ENCODE peak calls at places on chromosomes 3 and 15, in seven cellular contexts. L, H, A, Z, O, W and B are unnamed samples.

GRCh38 chr15:26372712-26373111 is 400.2 kb downstream of the GABRB3 start:
- DNase-seq in L (no peak), H (no peak), A (no peak), Z (no peak), O (no peak), W (no peak), B (no peak)

GRCh38 chr15:39581501-39582285 is 814 bp downstream of the THBS1 start:
- DNase-seq in L (no peak), H (peak), A (peak), Z (no peak), O (peak), W (peak), B (no peak)

GRCh38 chr3:174439621-174440349 is 419.3 kb upstream of the NAALADL2 start:
- DNase-seq in L (no peak), H (peak), A (no peak), Z (no peak), O (peak), W (no peak), B (no peak)

GRCh38 chr3:129413687-129414506 is 14.5 kb downstream of the EFCAB12 start:
- DNase-seq in L (no peak), H (peak), A (peak), Z (no peak), O (no peak), W (no peak), B (no peak)

GRCh38 chr3:58585005-58585786 is 8.0 kb upstream of the FAM107A start:
- DNase-seq in L (peak), H (no peak), A (peak), Z (peak), O (peak), W (peak), B (peak)

GRCh38 chr3:126263971-126264370 is 83.6 kb upstream of the ALDH1L1 start:
- DNase-seq in L (no peak), H (no peak), A (no peak), Z (no peak), O (no peak), W (no peak), B (no peak)

GRCh38 chr3:99651561-99651960 is 13.2 kb downstream of the COL8A1 start:
- DNase-seq in L (no peak), H (no peak), A (no peak), Z (no peak), O (peak), W (no peak), B (peak)

GRCh38 chr15:23565395-23566069 is at the start of gene MKRN3:
- DNase-seq in L (no peak), H (no peak), A (no peak), Z (no peak), O (no peak), W (peak), B (no peak)

GRCh38 chr3:77188210-77188609 is 148.3 kb downstream of the ROBO2 start:
- DNase-seq in L (no peak), H (no peak), A (no peak), Z (no peak), O (no peak), W (no peak), B (no peak)

GRCh38 chr15:31035610-31036009 is 44.2 kb upstream of the MTMR10 start:
- DNase-seq in L (no peak), H (no peak), A (no peak), Z (no peak), O (no peak), W (no peak), B (no peak)

GRCh38 chr15:81336568-81336967 is 12.6 kb upstream of the STARD5 start:
- DNase-seq in L (peak), H (no peak), A (peak), Z (no peak), O (no peak), W (no peak), B (no peak)

GRCh38 chr3:73602171-73602570 is 22.6 kb downstream of the PDZRN3 start:
- DNase-seq in L (no peak), H (peak), A (no peak), Z (no peak), O (no peak), W (no peak), B (no peak)

GRCh38 chr3:193134895-193135294 is 106.1 kb upstream of the PLAAT1 start:
- DNase-seq in L (no peak), H (no peak), A (no peak), Z (no peak), O (no peak), W (no peak), B (no peak)

GRCh38 chr3:76554717-76555116 is 485.2 kb upstream of the ROBO2 start:
- DNase-seq in L (no peak), H (no peak), A (no peak), Z (no peak), O (peak), W (no peak), B (no peak)

GRCh38 chr3:152430223-152431002 is 161.7 kb downstream of the MBNL1 start:
- DNase-seq in L (no peak), H (no peak), A (no peak), Z (no peak), O (no peak), W (no peak), B (no peak)

GRCh38 chr15:100383302-100384107 is 41.7 kb upstream of the ADAMTS17 start:
- DNase-seq in L (peak), H (no peak), A (peak), Z (no peak), O (no peak), W (no peak), B (no peak)

GRCh38 chr15:83200589-83200988 is 7.0 kb downstream of the HDGFL3 start:
- DNase-seq in L (no peak), H (no peak), A (peak), Z (no peak), O (no peak), W (no peak), B (no peak)

GRCh38 chr15:90617171-90617570 is 87.4 kb downstream of the CRTC3 start:
- DNase-seq in L (no peak), H (no peak), A (no peak), Z (no peak), O (no peak), W (no peak), B (no peak)

GRCh38 chr15:90619939-90620338 is 90.2 kb downstream of the CRTC3 start:
- DNase-seq in L (no peak), H (no peak), A (no peak), Z (no peak), O (no peak), W (no peak), B (no peak)

GRCh38 chr15:90617668-90618097 is 88.0 kb downstream of the CRTC3 start:
- DNase-seq in L (no peak), H (no peak), A (no peak), Z (no peak), O (no peak), W (no peak), B (no peak)

GRCh38 chr15:90619468-90619867 is 89.7 kb downstream of the CRTC3 start:
- DNase-seq in L (no peak), H (no peak), A (no peak), Z (no peak), O (no peak), W (no peak), B (no peak)

GRCh38 chr15:90618330-90619136 is 88.8 kb downstream of the CRTC3 start:
- DNase-seq in L (no peak), H (peak), A (no peak), Z (no peak), O (no peak), W (no peak), B (no peak)
- TF ChIP-seq CTCF in L (peak), H (no peak), A (no peak), Z (no peak), O (no peak), W (no peak), B (no peak)

GRCh38 chr3:31449318-31449717 is 83.4 kb upstream of the STT3B start:
- DNase-seq in L (no peak), H (no peak), A (peak), Z (no peak), O (no peak), W (no peak), B (no peak)

GRCh38 chr3:31448882-31449243 is 83.9 kb upstream of the STT3B start:
- DNase-seq in L (no peak), H (no peak), A (no peak), Z (no peak), O (no peak), W (no peak), B (no peak)

GRCh38 chr3:31450345-31450744 is 82.4 kb upstream of the STT3B start:
- DNase-seq in L (no peak), H (no peak), A (no peak), Z (no peak), O (no peak), W (no peak), B (no peak)

GRCh38 chr3:31446411-31446810 is 86.3 kb upstream of the STT3B start:
- DNase-seq in L (no peak), H (no peak), A (no peak), Z (no peak), O (no peak), W (no peak), B (no peak)

GRCh38 chr3:31448035-31448881 is 84.5 kb upstream of the STT3B start:
- DNase-seq in L (peak), H (no peak), A (peak), Z (no peak), O (no peak), W (no peak), B (no peak)
- TF ChIP-seq CTCF in L (peak), H (peak), A (peak), Z (no peak), O (no peak), W (peak), B (no peak)

GRCh38 chr3:163476179-163476578 is 1602.1 kb downstream of the SI start:
- DNase-seq in L (no peak), H (no peak), A (no peak), Z (no peak), O (no peak), W (no peak), B (no peak)
- TF ChIP-seq CTCF in L (peak), H (no peak), A (no peak), Z (no peak), O (no peak), W (peak), B (no peak)

GRCh38 chr15:52163321-52164190 is 27.6 kb downstream of the GNB5 start:
- DNase-seq in L (peak), H (no peak), A (peak), Z (no peak), O (no peak), W (peak), B (no peak)
- TF ChIP-seq CTCF in L (peak), H (peak), A (peak), Z (peak), O (no peak), W (peak), B (no peak)

DNA sequence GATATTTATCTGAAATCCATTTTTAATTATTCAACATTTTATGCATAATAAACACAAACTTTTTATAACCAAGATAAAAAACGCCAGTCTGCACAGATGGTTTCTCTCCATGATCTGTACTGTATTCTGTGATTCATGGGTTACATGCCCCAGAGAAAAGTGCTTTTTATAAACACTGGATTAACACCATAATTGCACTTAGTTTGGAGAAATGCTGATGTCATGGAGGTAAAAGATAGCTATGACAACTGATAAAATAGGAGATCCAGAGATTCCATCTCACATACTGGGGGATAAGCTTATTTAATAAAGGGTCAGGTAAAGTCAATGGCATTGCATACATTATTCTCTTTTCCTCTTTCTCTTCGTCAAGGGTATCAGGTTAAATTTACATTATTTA is 1460.4 kb upstream of the ALCAM start:
- DNase-seq in L (no peak), H (no peak), A (no peak), Z (no peak), O (no peak), W (no peak), B (no peak)
- TF ChIP-seq CTCF in L (no peak), H (no peak), A (no peak), Z (no peak), O (no peak), W (no peak), B (no peak)

DNA sequence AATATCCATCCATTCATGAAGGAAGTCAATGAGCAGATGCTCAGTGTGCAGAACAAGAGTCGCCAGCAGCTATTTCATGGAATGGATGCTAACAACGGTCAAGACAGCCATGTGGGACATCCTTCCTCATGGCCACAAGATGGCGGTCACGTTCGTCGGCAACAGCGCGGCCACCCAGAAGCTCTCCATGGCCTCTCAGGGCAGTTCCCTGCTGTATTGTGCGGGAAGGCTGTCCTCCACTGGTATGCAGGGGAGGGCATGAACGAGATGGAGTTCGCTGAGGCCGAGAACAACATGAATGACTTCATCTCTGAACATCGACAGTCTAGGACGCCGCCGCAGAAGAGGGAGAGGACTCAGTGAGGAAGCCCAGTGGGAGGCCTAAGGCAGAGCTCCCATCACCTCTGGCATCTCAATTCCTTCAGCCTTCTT is 208.3 kb downstream of the TJP1 start:
- DNase-seq in L (no peak), H (no peak), A (peak), Z (no peak), O (no peak), W (no peak), B (no peak)
- TF ChIP-seq CTCF in L (peak), H (no peak), A (peak), Z (no peak), O (no peak), W (peak), B (no peak)